ENCODE peak calls at places on chromosomes 13 and 19, in ten cellular contexts. One of them, this sample, is unnamed.

GRCh38 chr19:45637890-45638667 is 1.1 kb downstream of the EML2 start:
- DNase-seq in cardiac muscle cell: no peak
- DNase-seq in colonic mucosa: peak; percentile 84
- DNase-seq in effector memory CD4-positive, alpha-beta T cell: no peak
- DNase-seq in breast epithelium: no peak
- DNase-seq in fibroblast of lung: peak; percentile 65
- DNase-seq in psoas muscle: no peak
- DNase-seq in transverse colon: peak; percentile 63
- DNase-seq in neuronal stem cell: no peak
- DNase-seq in left ventricle myocardium inferior: no peak
- DNase-seq in this sample: no peak

GRCh38 chr13:99949657-99950413 is 21.7 kb downstream of the ZIC5 start:
- DNase-seq in cardiac muscle cell: no peak
- DNase-seq in colonic mucosa: no peak
- DNase-seq in effector memory CD4-positive, alpha-beta T cell: no peak
- DNase-seq in breast epithelium: no peak
- DNase-seq in fibroblast of lung: no peak
- DNase-seq in psoas muscle: no peak
- DNase-seq in transverse colon: no peak
- DNase-seq in neuronal stem cell: no peak
- DNase-seq in left ventricle myocardium inferior: no peak
- DNase-seq in this sample: no peak

GRCh38 chr13:50149932-50150331 is 134.7 kb downstream of the KCNRG start:
- DNase-seq in cardiac muscle cell: peak; percentile 15
- DNase-seq in colonic mucosa: no peak
- DNase-seq in effector memory CD4-positive, alpha-beta T cell: no peak
- DNase-seq in breast epithelium: no peak
- DNase-seq in fibroblast of lung: no peak
- DNase-seq in psoas muscle: no peak
- DNase-seq in transverse colon: no peak
- DNase-seq in neuronal stem cell: no peak
- DNase-seq in left ventricle myocardium inferior: peak; percentile 40
- DNase-seq in this sample: no peak

GRCh38 chr19:1948676-1949075 is 7.7 kb downstream of the CSNK1G2 start:
- DNase-seq in cardiac muscle cell: no peak
- DNase-seq in colonic mucosa: no peak
- DNase-seq in effector memory CD4-positive, alpha-beta T cell: no peak
- DNase-seq in breast epithelium: no peak
- DNase-seq in fibroblast of lung: no peak
- DNase-seq in psoas muscle: no peak
- DNase-seq in transverse colon: no peak
- DNase-seq in neuronal stem cell: no peak
- DNase-seq in left ventricle myocardium inferior: no peak
- DNase-seq in this sample: no peak

GRCh38 chr19:31356587-31357314 is 7.5 kb upstream of the TSHZ3 start:
- DNase-seq in cardiac muscle cell: peak; percentile 54
- DNase-seq in colonic mucosa: peak; percentile 31
- DNase-seq in effector memory CD4-positive, alpha-beta T cell: peak; percentile 44
- DNase-seq in breast epithelium: no peak
- DNase-seq in fibroblast of lung: peak; percentile 33
- DNase-seq in psoas muscle: peak; percentile 30
- DNase-seq in transverse colon: peak; percentile 24
- DNase-seq in neuronal stem cell: no peak
- DNase-seq in left ventricle myocardium inferior: peak; percentile 34
- DNase-seq in this sample: peak; percentile 27

GRCh38 chr19:56167064-56167578 is 8.7 kb upstream of the GALP start:
- DNase-seq in cardiac muscle cell: peak; percentile 74
- DNase-seq in colonic mucosa: no peak
- DNase-seq in effector memory CD4-positive, alpha-beta T cell: no peak
- DNase-seq in breast epithelium: no peak
- DNase-seq in fibroblast of lung: no peak
- DNase-seq in psoas muscle: no peak
- DNase-seq in transverse colon: no peak
- DNase-seq in neuronal stem cell: peak; percentile 42
- DNase-seq in left ventricle myocardium inferior: no peak
- DNase-seq in this sample: no peak

GRCh38 chr13:36090592-36090991 is 40.6 kb downstream of the DCLK1 start:
- DNase-seq in cardiac muscle cell: no peak
- DNase-seq in colonic mucosa: no peak
- DNase-seq in effector memory CD4-positive, alpha-beta T cell: no peak
- DNase-seq in breast epithelium: no peak
- DNase-seq in fibroblast of lung: peak; percentile 29
- DNase-seq in psoas muscle: no peak
- DNase-seq in transverse colon: no peak
- DNase-seq in neuronal stem cell: no peak
- DNase-seq in left ventricle myocardium inferior: no peak
- DNase-seq in this sample: no peak

GRCh38 chr13:37457594-37457993 is 141.0 kb downstream of the POSTN start:
- DNase-seq in cardiac muscle cell: no peak
- DNase-seq in colonic mucosa: no peak
- DNase-seq in effector memory CD4-positive, alpha-beta T cell: no peak
- DNase-seq in breast epithelium: no peak
- DNase-seq in fibroblast of lung: no peak
- DNase-seq in psoas muscle: no peak
- DNase-seq in transverse colon: no peak
- DNase-seq in neuronal stem cell: no peak
- DNase-seq in left ventricle myocardium inferior: no peak
- DNase-seq in this sample: no peak

GRCh38 chr13:42405665-42406390 is 133.9 kb downstream of the AKAP11 start:
- DNase-seq in cardiac muscle cell: no peak
- DNase-seq in colonic mucosa: no peak
- DNase-seq in effector memory CD4-positive, alpha-beta T cell: no peak
- DNase-seq in breast epithelium: no peak
- DNase-seq in fibroblast of lung: peak; percentile 26
- DNase-seq in psoas muscle: no peak
- DNase-seq in transverse colon: no peak
- DNase-seq in neuronal stem cell: no peak
- DNase-seq in left ventricle myocardium inferior: no peak
- DNase-seq in this sample: peak; percentile 12

GRCh38 chr19:40831502-40832430 is 18.5 kb downstream of the CYP2A6 start:
- DNase-seq in cardiac muscle cell: no peak
- DNase-seq in colonic mucosa: peak; percentile 67
- DNase-seq in effector memory CD4-positive, alpha-beta T cell: no peak
- DNase-seq in breast epithelium: no peak
- DNase-seq in fibroblast of lung: peak; percentile 79
- DNase-seq in psoas muscle: no peak
- DNase-seq in transverse colon: peak; percentile 55
- DNase-seq in neuronal stem cell: no peak
- DNase-seq in left ventricle myocardium inferior: no peak
- DNase-seq in this sample: no peak

GRCh38 chr13:39682310-39682709 is 26.8 kb downstream of the COG6 start:
- DNase-seq in cardiac muscle cell: no peak
- DNase-seq in colonic mucosa: no peak
- DNase-seq in effector memory CD4-positive, alpha-beta T cell: no peak
- DNase-seq in breast epithelium: no peak
- DNase-seq in fibroblast of lung: no peak
- DNase-seq in psoas muscle: no peak
- DNase-seq in transverse colon: no peak
- DNase-seq in neuronal stem cell: no peak
- DNase-seq in left ventricle myocardium inferior: no peak
- DNase-seq in this sample: no peak

GRCh38 chr19:24063312-24063711 is 23.7 kb upstream of the ZNF254 start:
- DNase-seq in cardiac muscle cell: no peak
- DNase-seq in colonic mucosa: no peak
- DNase-seq in effector memory CD4-positive, alpha-beta T cell: no peak
- DNase-seq in breast epithelium: no peak
- DNase-seq in fibroblast of lung: no peak
- DNase-seq in psoas muscle: no peak
- DNase-seq in transverse colon: no peak
- DNase-seq in neuronal stem cell: no peak
- DNase-seq in left ventricle myocardium inferior: no peak
- DNase-seq in this sample: no peak

GRCh38 chr19:24062222-24062621 is 24.8 kb upstream of the ZNF254 start:
- DNase-seq in cardiac muscle cell: no peak
- DNase-seq in colonic mucosa: no peak
- DNase-seq in effector memory CD4-positive, alpha-beta T cell: no peak
- DNase-seq in breast epithelium: no peak
- DNase-seq in fibroblast of lung: peak; percentile 36
- DNase-seq in psoas muscle: no peak
- DNase-seq in transverse colon: no peak
- DNase-seq in neuronal stem cell: no peak
- DNase-seq in left ventricle myocardium inferior: no peak
- DNase-seq in this sample: no peak

GRCh38 chr19:24065243-24065642 is 21.7 kb upstream of the ZNF254 start:
- DNase-seq in cardiac muscle cell: no peak
- DNase-seq in colonic mucosa: no peak
- DNase-seq in effector memory CD4-positive, alpha-beta T cell: no peak
- DNase-seq in breast epithelium: no peak
- DNase-seq in fibroblast of lung: no peak
- DNase-seq in psoas muscle: no peak
- DNase-seq in transverse colon: no peak
- DNase-seq in neuronal stem cell: no peak
- DNase-seq in left ventricle myocardium inferior: no peak
- DNase-seq in this sample: no peak

GRCh38 chr19:24064175-24064574 is 22.8 kb upstream of the ZNF254 start:
- DNase-seq in cardiac muscle cell: no peak
- DNase-seq in colonic mucosa: no peak
- DNase-seq in effector memory CD4-positive, alpha-beta T cell: no peak
- DNase-seq in breast epithelium: no peak
- DNase-seq in fibroblast of lung: no peak
- DNase-seq in psoas muscle: no peak
- DNase-seq in transverse colon: no peak
- DNase-seq in neuronal stem cell: no peak
- DNase-seq in left ventricle myocardium inferior: no peak
- DNase-seq in this sample: no peak

DNA sequence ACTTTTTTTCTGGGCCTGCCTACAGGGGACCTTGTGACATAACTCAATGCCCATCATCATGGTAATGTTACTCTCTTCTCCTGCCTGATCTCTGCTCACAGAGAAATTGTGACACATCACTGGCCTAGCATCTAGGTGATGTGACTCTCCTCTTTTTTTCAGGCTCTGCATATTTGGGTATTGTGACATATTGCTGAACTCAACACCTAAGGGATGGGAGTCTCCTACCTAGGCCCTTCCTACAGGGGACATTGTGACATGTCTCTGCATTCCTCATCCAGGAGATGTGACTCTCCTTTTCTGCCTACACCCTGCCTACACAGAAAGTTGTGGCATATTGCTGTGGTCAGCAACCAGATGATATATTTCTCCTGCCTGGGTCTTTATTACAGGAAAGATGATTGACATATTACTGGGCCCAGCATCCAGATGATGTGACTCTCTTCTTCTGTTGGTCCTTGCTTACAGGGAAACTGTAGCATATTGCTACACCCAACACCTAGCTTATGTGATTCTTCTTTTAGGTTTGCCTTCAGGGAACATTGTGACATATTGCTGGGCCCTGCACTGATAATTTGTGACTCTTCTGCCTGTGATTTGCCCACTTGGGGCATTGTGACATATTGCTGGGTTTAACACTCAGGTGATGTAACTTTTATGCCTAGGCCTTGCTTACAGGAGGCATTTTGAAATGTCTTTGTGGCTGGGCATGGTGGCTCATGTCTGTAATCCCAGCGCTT is 21.0 kb upstream of the ZNF254 start:
- DNase-seq in cardiac muscle cell: no peak
- DNase-seq in colonic mucosa: no peak
- DNase-seq in effector memory CD4-positive, alpha-beta T cell: no peak
- DNase-seq in breast epithelium: no peak
- DNase-seq in fibroblast of lung: no peak
- DNase-seq in psoas muscle: no peak
- DNase-seq in transverse colon: no peak
- DNase-seq in neuronal stem cell: no peak
- DNase-seq in left ventricle myocardium inferior: no peak
- DNase-seq in this sample: no peak
- H3K36me3 ChIP-seq in cardiac muscle cell: peaks cover 7% of the 10 kb centered on the region
- H3K36me3 ChIP-seq in colonic mucosa: peaks cover 3% of the 10 kb centered on the region
- H3K36me3 ChIP-seq in effector memory CD4-positive, alpha-beta T cell: no peaks in the 10 kb centered on the region
- H3K36me3 ChIP-seq in breast epithelium: no peaks in the 10 kb centered on the region
- H3K36me3 ChIP-seq in fibroblast of lung: no peaks in the 10 kb centered on the region
- H3K36me3 ChIP-seq in psoas muscle: peaks cover 7% of the 10 kb centered on the region
- H3K36me3 ChIP-seq in transverse colon: peaks cover 11% of the 10 kb centered on the region
- H3K36me3 ChIP-seq in neuronal stem cell: peaks cover 23% of the 10 kb centered on the region
- H3K36me3 ChIP-seq in left ventricle myocardium inferior: peaks cover 40% of the 10 kb centered on the region
- H3K36me3 ChIP-seq in this sample: no peaks in the 10 kb centered on the region

DNA sequence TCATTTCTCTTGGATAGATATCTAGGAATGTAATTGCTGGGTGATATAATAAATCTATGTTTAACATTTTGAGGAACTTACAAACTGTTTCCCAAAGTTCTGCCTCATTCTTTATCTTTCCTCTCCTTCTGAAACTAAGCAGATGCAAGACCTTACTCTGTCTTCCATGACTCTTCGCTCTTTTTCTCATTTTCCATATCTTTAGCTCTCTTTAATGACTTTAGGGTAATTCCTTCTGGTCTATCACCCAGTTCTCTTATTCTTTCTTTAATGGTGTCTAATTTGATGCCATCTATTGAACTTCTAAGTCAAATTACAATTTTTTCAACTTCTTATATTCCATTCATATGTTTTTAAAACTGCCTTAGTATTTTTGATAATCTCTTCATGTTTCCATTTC is 316.6 kb downstream of the POU4F1 start:
- DNase-seq in cardiac muscle cell: no peak
- DNase-seq in colonic mucosa: no peak
- DNase-seq in effector memory CD4-positive, alpha-beta T cell: no peak
- DNase-seq in breast epithelium: no peak
- DNase-seq in fibroblast of lung: no peak
- DNase-seq in psoas muscle: no peak
- DNase-seq in transverse colon: no peak
- DNase-seq in neuronal stem cell: no peak
- DNase-seq in left ventricle myocardium inferior: no peak
- DNase-seq in this sample: no peak
- H3K4me3 ChIP-seq in cardiac muscle cell: no peak overlapping the region
- H3K4me3 ChIP-seq in colonic mucosa: no peak overlapping the region
- H3K4me3 ChIP-seq in effector memory CD4-positive, alpha-beta T cell: no peak overlapping the region
- H3K4me3 ChIP-seq in breast epithelium: no peak overlapping the region
- H3K4me3 ChIP-seq in fibroblast of lung: no peak overlapping the region
- H3K4me3 ChIP-seq in psoas muscle: no peak overlapping the region
- H3K4me3 ChIP-seq in transverse colon: no peak overlapping the region
- H3K4me3 ChIP-seq in neuronal stem cell: no peak overlapping the region
- H3K4me3 ChIP-seq in left ventricle myocardium inferior: no peak overlapping the region
- H3K4me3 ChIP-seq in this sample: no peak overlapping the region

GRCh38 chr19:38723606-38724379 is 20.5 kb downstream of the CAPN12 start:
- DNase-seq in cardiac muscle cell: no peak
- DNase-seq in colonic mucosa: no peak
- DNase-seq in effector memory CD4-positive, alpha-beta T cell: no peak
- DNase-seq in breast epithelium: no peak
- DNase-seq in fibroblast of lung: no peak
- DNase-seq in psoas muscle: no peak
- DNase-seq in transverse colon: no peak
- DNase-seq in neuronal stem cell: no peak
- DNase-seq in left ventricle myocardium inferior: no peak
- DNase-seq in this sample: no peak
- H3K36me3 ChIP-seq in cardiac muscle cell: peaks cover 48% of the 10 kb centered on the region
- H3K36me3 ChIP-seq in colonic mucosa: peaks cover 80% of the 10 kb centered on the region
- H3K36me3 ChIP-seq in effector memory CD4-positive, alpha-beta T cell: peaks cover 80% of the 10 kb centered on the region
- H3K36me3 ChIP-seq in breast epithelium: no peaks in the 10 kb centered on the region
- H3K36me3 ChIP-seq in fibroblast of lung: peaks cover 72% of the 10 kb centered on the region
- H3K36me3 ChIP-seq in psoas muscle: peaks cover 4% of the 10 kb centered on the region
- H3K36me3 ChIP-seq in transverse colon: peaks cover 68% of the 10 kb centered on the region
- H3K36me3 ChIP-seq in neuronal stem cell: peaks cover 67% of the 10 kb centered on the region
- H3K36me3 ChIP-seq in left ventricle myocardium inferior: peaks cover 85% of the 10 kb centered on the region
- H3K36me3 ChIP-seq in this sample: no peaks in the 10 kb centered on the region

DNA sequence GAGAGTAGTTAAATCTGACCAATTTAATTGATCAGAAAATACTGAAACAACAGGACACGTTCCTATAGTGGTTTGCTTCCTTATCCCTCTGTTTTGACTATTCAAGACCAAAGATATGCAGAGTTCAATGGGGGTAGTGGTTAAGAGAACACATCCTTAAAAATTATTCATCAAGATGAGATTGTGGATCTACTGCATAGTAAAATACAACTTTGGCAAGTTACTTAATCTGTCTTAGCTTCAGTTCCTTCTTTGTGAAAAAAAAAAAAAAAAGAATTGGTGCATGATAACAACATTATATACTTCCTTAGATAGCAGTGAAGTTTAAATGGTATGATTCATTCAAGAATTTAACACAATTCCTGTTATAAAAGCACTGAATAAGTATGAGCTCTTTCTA is 552.1 kb downstream of the DCT start:
- DNase-seq in cardiac muscle cell: no peak
- DNase-seq in colonic mucosa: no peak
- DNase-seq in effector memory CD4-positive, alpha-beta T cell: no peak
- DNase-seq in breast epithelium: no peak
- DNase-seq in fibroblast of lung: peak; percentile 62
- DNase-seq in psoas muscle: no peak
- DNase-seq in transverse colon: no peak
- DNase-seq in neuronal stem cell: no peak
- DNase-seq in left ventricle myocardium inferior: no peak
- DNase-seq in this sample: no peak
- H3K4me3 ChIP-seq in cardiac muscle cell: no peak overlapping the region
- H3K4me3 ChIP-seq in colonic mucosa: no peak overlapping the region
- H3K4me3 ChIP-seq in effector memory CD4-positive, alpha-beta T cell: no peak overlapping the region
- H3K4me3 ChIP-seq in breast epithelium: no peak overlapping the region
- H3K4me3 ChIP-seq in fibroblast of lung: no peak overlapping the region
- H3K4me3 ChIP-seq in psoas muscle: no peak overlapping the region
- H3K4me3 ChIP-seq in transverse colon: no peak overlapping the region
- H3K4me3 ChIP-seq in neuronal stem cell: no peak overlapping the region
- H3K4me3 ChIP-seq in left ventricle myocardium inferior: no peak overlapping the region
- H3K4me3 ChIP-seq in this sample: no peak overlapping the region